ENCODE peak calls at places on chromosome 4, in four cellular contexts. L, R, N and A are unnamed samples.

GRCh38 chr4:83125738-83126141 is 11.2 kb upstream of the PLAC8 start:
- DNase-seq in N (no peak), L (no peak), R (no peak), A (no peak)

GRCh38 chr4:156764846-156765245 is 206.8 kb downstream of the PDGFC start:
- DNase-seq in N (no peak), L (no peak), R (no peak), A (no peak)

GRCh38 chr4:175540732-175541131 is 271.3 kb downstream of the GPM6A start:
- DNase-seq in L (no peak), N (no peak), R (no peak), A (no peak)

GRCh38 chr4:89837385-89837995 is 529 bp upstream of the SNCA start:
- DNase-seq in L (peak; percentile 66), N (no peak), R (no peak), A (peak; percentile 7)

GRCh38 chr4:857461-857860 is 31.5 kb upstream of the CPLX1 start:
- DNase-seq in R (no peak), N (no peak), L (no peak), A (no peak)

GRCh38 chr4:124804584-124804983 is 92.1 kb upstream of the ANKRD50 start:
- DNase-seq in L (no peak), R (no peak), N (no peak), A (no peak)

GRCh38 chr4:40292313-40292759 is 42.8 kb upstream of the CHRNA9 start:
- DNase-seq in L (no peak), R (no peak), N (no peak), A (peak; percentile 36)

GRCh38 chr4:1409806-1410425 is 3.7 kb upstream of the NKX1-1 start:
- DNase-seq in L (no peak), R (no peak), N (no peak), A (no peak)

GRCh38 chr4:94525993-94526740 is 74.4 kb downstream of the PDLIM5 start:
- DNase-seq in L (no peak), N (no peak), R (no peak), A (no peak)

GRCh38 chr4:171644430-171645057 is 168.7 kb upstream of the GALNTL6 start:
- DNase-seq in R (no peak), N (peak; percentile 63), L (no peak), A (no peak)

GRCh38 chr4:88775529-88775928 is 77.9 kb upstream of the NAP1L5 start:
- DNase-seq in N (no peak), R (no peak), L (no peak), A (no peak)

GRCh38 chr4:140523857-140524742 is at the start of gene ELMOD2:
- DNase-seq in R (peak; percentile 95), N (peak; percentile 74), L (peak; percentile 98), A (peak; percentile 98)

GRCh38 chr4:4203688-4204400 is 22.9 kb downstream of the OTOP1 start:
- DNase-seq in L (no peak), N (no peak), R (no peak), A (no peak)

GRCh38 chr4:11471613-11472012 is 42.9 kb upstream of the HS3ST1 start:
- DNase-seq in R (no peak), L (no peak), N (peak; percentile 39), A (no peak)

GRCh38 chr4:145589923-145590702 is 29.1 kb upstream of the MMAA start:
- DNase-seq in N (no peak), R (no peak), L (no peak), A (no peak)

GRCh38 chr4:81688085-81688484 is 216.4 kb upstream of the RASGEF1B start:
- DNase-seq in N (no peak), R (no peak), L (no peak), A (no peak)

GRCh38 chr4:130197946-130198345 is 1102.0 kb downstream of the C4orf33 start:
- DNase-seq in N (no peak), R (no peak), L (no peak), A (no peak)

GRCh38 chr4:152394786-152395185 is 141.1 kb downstream of the FBXW7 start:
- DNase-seq in N (no peak), L (no peak), R (no peak), A (no peak)

GRCh38 chr4:40193018-40193571 is 3.7 kb upstream of the RHOH start:
- DNase-seq in L (no peak), N (no peak), R (peak; percentile 7), A (no peak)

GRCh38 chr4:26434030-26434639 is 56.1 kb downstream of the CCKAR start:
- DNase-seq in L (no peak), R (no peak), N (no peak), A (no peak)

GRCh38 chr4:81605278-81605677 is 133.6 kb upstream of the RASGEF1B start:
- DNase-seq in L (no peak), N (no peak), R (no peak), A (no peak)

GRCh38 chr4:143360838-143361237 is 24.2 kb downstream of the GAB1 start:
- DNase-seq in R (no peak), N (no peak), L (no peak), A (no peak)

GRCh38 chr4:69330345-69330744 is 50.1 kb downstream of the UGT2B28 start:
- DNase-seq in R (no peak), L (no peak), N (no peak), A (no peak)

GRCh38 chr4:128519163-128519810 is 231.7 kb upstream of the PGRMC2 start:
- DNase-seq in L (no peak), R (no peak), N (no peak), A (no peak)

GRCh38 chr4:8306511-8307021 is 37.0 kb downstream of the HTRA3 start:
- DNase-seq in L (peak; percentile 19), R (no peak), N (no peak), A (no peak)
- TF ChIP-seq ETV6 in L (no peak), R (no peak), N (no peak), A (no peak)

GRCh38 chr4:60657041-60657440 is 543.1 kb upstream of the ADGRL3 start:
- DNase-seq in N (no peak), R (no peak), L (no peak), A (no peak)
- TF ChIP-seq USF2 in N (no peak), R (no peak), L (no peak), A (no peak)

GRCh38 chr4:73705721-73706120 is 34.6 kb upstream of the CXCL8 start:
- DNase-seq in L (no peak), N (no peak), R (no peak), A (no peak)

GRCh38 chr4:73705056-73705432 is 35.3 kb upstream of the CXCL8 start:
- DNase-seq in R (no peak), N (no peak), L (no peak), A (no peak)

GRCh38 chr4:73703320-73703719 is 37.0 kb upstream of the CXCL8 start:
- DNase-seq in R (no peak), L (no peak), N (no peak), A (peak; percentile 16)

GRCh38 chr4:73702796-73703287 is 37.5 kb upstream of the CXCL8 start:
- DNase-seq in R (no peak), N (no peak), L (no peak), A (no peak)

DNA sequence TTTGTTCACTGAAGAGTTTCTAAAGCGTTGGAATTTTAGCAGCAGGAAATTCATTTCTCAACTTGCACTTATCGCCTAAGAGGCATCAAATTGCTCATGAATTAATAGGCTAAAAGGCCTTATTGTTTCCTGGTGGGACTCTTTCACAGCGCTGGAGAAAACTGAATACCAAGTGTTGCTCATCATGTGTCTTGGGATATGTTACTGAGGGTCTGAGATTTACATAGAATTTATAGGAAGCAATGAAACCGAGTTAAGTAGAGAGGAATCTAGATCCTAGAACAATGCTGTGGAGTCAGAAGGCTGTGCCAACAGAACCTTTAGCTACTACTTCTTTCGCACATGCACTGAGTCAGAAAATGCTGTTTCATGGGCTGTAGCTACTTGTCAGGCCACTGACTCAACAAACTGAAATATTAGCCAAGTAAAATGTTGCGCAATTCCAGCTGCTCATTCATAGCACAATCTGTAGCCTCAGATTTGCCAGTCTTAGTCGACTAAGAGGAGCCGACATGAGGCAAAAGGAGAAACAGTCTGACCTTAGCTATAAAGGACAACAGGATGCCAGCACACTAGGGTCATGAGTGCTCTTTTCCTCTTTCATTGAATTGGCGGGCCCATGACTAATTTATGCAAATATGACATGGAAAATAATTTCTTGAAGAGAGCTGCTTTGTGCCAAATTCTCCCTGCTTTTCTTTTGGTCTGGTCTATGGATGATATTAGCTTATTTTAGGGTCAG is 35.9 kb upstream of the CXCL8 start:
- DNase-seq in L (no peak), N (no peak), R (peak; percentile 48), A (peak; percentile 66)
- TF ChIP-seq ETV6 in L (no peak), N (no peak), R (no peak), A (no peak)

DNA sequence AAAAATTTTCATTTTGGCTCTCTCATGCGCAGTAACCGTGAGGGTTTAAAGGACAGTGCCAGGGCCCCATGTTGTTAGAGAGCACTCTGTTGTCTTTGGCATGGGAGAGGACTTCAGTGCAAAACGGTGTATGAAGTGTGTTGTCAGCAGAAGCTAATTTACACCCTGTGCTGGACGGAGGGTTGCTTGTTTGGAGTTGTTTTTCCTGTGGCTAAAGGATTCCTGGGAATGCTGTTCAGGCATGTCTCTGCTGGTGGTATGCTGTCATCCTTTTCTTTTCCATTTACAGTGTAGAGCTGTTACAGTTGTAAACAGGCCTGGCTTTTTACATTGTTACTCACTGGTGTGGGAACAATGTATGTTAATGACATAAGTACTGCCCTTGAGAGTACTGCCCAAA is 206.3 kb downstream of the CBR4 start:
- DNase-seq in R (no peak), N (no peak), L (no peak), A (no peak)
- TF ChIP-seq USF2 in R (no peak), N (no peak), L (no peak), A (no peak)

GRCh38 chr4:118356731-118357130 is 3.9 kb upstream of the PRSS12 start:
- DNase-seq in R (no peak), N (no peak), L (no peak), A (no peak)

GRCh38 chr4:118352843-118353373 is at the start of gene PRSS12:
- DNase-seq in R (peak; percentile 28), N (no peak), L (peak; percentile 87), A (peak; percentile 42)

GRCh38 chr4:118353452-118353851 is 649 bp upstream of the PRSS12 start:
- DNase-seq in L (no peak), R (no peak), N (no peak), A (no peak)

GRCh38 chr4:118351851-118352827 is 664 bp downstream of the PRSS12 start:
- DNase-seq in R (peak; percentile 4), N (no peak), L (peak; percentile 62), A (no peak)

GRCh38 chr4:118354913-118355312 is 2.1 kb upstream of the PRSS12 start:
- DNase-seq in L (no peak), N (no peak), R (no peak), A (no peak)
- TF ChIP-seq ETV6 in L (no peak), N (no peak), R (no peak), A (no peak)